ENCODE peak calls at places on chromosomes 3 and 15, in eight cellular contexts. O, C, Y, D, W, T, M and H are unnamed samples.

GRCh38 chr3:8589880-8590556 is 54.6 kb downstream of the SSUH2 start:
- DNase-seq in O (no peak), T (no peak), W (no peak), D (no peak), M (no peak), Y (no peak), C (no peak), H (no peak)

GRCh38 chr3:182895513-182896112 is 84.7 kb downstream of the DCUN1D1 start:
- DNase-seq in M (no peak), Y (peak), W (no peak), O (no peak), C (peak), D (no peak), T (no peak), H (no peak)

GRCh38 chr3:28347374-28348285 is 891 bp upstream of the ZCWPW2 start:
- DNase-seq in M (peak), W (no peak), T (no peak), C (peak), O (no peak), D (no peak), Y (no peak), H (no peak)

GRCh38 chr15:47744496-47744895 is 27.2 kb downstream of the SEMA6D start:
- DNase-seq in C (no peak), O (no peak), Y (no peak), M (no peak), D (no peak), T (no peak), W (no peak), H (no peak)

GRCh38 chr15:48052871-48053383 is 67.9 kb upstream of the SLC24A5 start:
- DNase-seq in O (no peak), M (no peak), W (no peak), D (no peak), T (no peak), Y (no peak), C (no peak), H (no peak)

GRCh38 chr15:70355275-70355795 is 257.6 kb upstream of the TLE3 start:
- DNase-seq in O (no peak), M (no peak), W (peak), Y (no peak), T (no peak), C (peak), D (no peak), H (no peak)

GRCh38 chr15:86830304-86830703 is 750.6 kb downstream of the AGBL1 start:
- DNase-seq in T (no peak), M (no peak), Y (no peak), W (no peak), C (no peak), O (no peak), D (no peak), H (no peak)

GRCh38 chr3:76324101-76324500 is 538.8 kb upstream of the ZNF717 start:
- DNase-seq in W (no peak), M (no peak), O (no peak), C (no peak), T (no peak), Y (no peak), D (no peak), H (no peak)

GRCh38 chr3:52524752-52525661 is 8.7 kb downstream of the NT5DC2 start:
- DNase-seq in O (peak), D (peak), T (no peak), M (no peak), W (peak), C (no peak), Y (no peak), H (peak)

GRCh38 chr3:192929755-192930491 is 12.3 kb upstream of the MB21D2 start:
- DNase-seq in M (no peak), O (no peak), Y (no peak), W (no peak), D (no peak), T (no peak), C (no peak), H (no peak)

GRCh38 chr3:183862610-183863009 is 22.1 kb downstream of the PARL start:
- DNase-seq in O (no peak), Y (no peak), M (no peak), C (no peak), T (no peak), W (no peak), D (no peak), H (no peak)

GRCh38 chr15:77541421-77542181 is 91.1 kb downstream of the LINGO1 start:
- DNase-seq in Y (no peak), O (no peak), C (no peak), M (peak), D (peak), T (peak), W (no peak), H (peak)

GRCh38 chr3:47984089-47984759 is 32.0 kb downstream of the MAP4 start:
- DNase-seq in O (no peak), C (no peak), D (no peak), Y (no peak), W (no peak), M (no peak), T (no peak), H (no peak)

GRCh38 chr3:140557476-140557875 is 120.4 kb upstream of the TRIM42 start:
- DNase-seq in C (no peak), M (no peak), D (no peak), W (no peak), Y (no peak), T (no peak), O (no peak), H (no peak)

GRCh38 chr3:114221165-114221880 is 16.1 kb downstream of the ZNF80 start:
- DNase-seq in Y (no peak), C (peak), W (no peak), T (no peak), O (no peak), M (no peak), D (no peak), H (no peak)

GRCh38 chr3:11727207-11727606 is 83.5 kb upstream of the VGLL4 start:
- DNase-seq in Y (no peak), C (no peak), T (no peak), M (no peak), W (no peak), O (no peak), D (no peak), H (no peak)

GRCh38 chr15:31304074-31304648 is 22.5 kb upstream of the KLF13 start:
- DNase-seq in Y (no peak), T (no peak), D (peak), W (no peak), M (no peak), O (peak), C (no peak), H (peak)
- H3K27ac ChIP-seq in Y (no peak), T (no peak), D (peak), W (no peak), M (no peak), O (no peak), C (no peak), H (no peak)

DNA sequence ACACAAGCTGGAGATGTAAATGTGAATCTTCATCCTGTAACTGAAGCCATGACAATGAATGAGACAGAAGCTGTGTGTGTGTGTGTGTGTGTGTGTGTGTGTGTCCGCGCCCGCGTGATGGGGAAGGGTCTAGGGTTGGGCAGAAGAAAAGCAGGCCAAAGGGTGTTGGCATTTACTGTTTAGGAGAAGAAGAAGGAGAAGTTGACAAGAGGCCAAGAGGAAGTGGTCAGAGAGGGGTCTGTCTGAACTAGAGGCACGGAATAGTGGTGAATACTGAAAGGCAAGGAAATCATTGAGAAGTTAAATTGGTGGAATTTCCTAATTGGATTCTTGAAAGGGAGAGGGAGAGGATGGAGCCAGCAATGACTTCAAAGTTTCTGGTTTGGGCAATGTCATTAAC is 5.6 kb upstream of the NCEH1 start:
- DNase-seq in C (no peak), W (no peak), D (no peak), O (no peak), Y (no peak), T (no peak), M (no peak), H (no peak)
- TF ChIP-seq POLR2AphosphoS5 in C (no peak), W (no peak), D (no peak), O (no peak), Y (no peak), T (no peak), M (no peak), H (no peak)

GRCh38 chr3:72593881-72594397 is 254.3 kb downstream of the SHQ1 start:
- DNase-seq in M (no peak), Y (no peak), O (no peak), D (no peak), T (no peak), W (no peak), C (peak), H (no peak)

GRCh38 chr3:72591522-72592421 is 256.5 kb downstream of the SHQ1 start:
- DNase-seq in T (no peak), C (peak), O (peak), D (no peak), Y (no peak), W (no peak), M (peak), H (peak)

GRCh38 chr3:72594615-72595215 is 253.5 kb downstream of the SHQ1 start:
- DNase-seq in M (no peak), C (no peak), T (no peak), Y (no peak), D (no peak), O (no peak), W (no peak), H (no peak)

GRCh38 chr3:72587282-72587681 is 261.0 kb downstream of the SHQ1 start:
- DNase-seq in T (no peak), C (no peak), M (peak), W (no peak), Y (no peak), D (no peak), O (no peak), H (no peak)

GRCh38 chr3:72590732-72591192 is 257.5 kb downstream of the SHQ1 start:
- DNase-seq in D (no peak), Y (peak), T (no peak), M (peak), C (no peak), W (no peak), O (no peak), H (no peak)
- H3K27ac ChIP-seq in D (no peak), Y (peak), T (no peak), M (peak), C (no peak), W (no peak), O (no peak), H (peak)

DNA sequence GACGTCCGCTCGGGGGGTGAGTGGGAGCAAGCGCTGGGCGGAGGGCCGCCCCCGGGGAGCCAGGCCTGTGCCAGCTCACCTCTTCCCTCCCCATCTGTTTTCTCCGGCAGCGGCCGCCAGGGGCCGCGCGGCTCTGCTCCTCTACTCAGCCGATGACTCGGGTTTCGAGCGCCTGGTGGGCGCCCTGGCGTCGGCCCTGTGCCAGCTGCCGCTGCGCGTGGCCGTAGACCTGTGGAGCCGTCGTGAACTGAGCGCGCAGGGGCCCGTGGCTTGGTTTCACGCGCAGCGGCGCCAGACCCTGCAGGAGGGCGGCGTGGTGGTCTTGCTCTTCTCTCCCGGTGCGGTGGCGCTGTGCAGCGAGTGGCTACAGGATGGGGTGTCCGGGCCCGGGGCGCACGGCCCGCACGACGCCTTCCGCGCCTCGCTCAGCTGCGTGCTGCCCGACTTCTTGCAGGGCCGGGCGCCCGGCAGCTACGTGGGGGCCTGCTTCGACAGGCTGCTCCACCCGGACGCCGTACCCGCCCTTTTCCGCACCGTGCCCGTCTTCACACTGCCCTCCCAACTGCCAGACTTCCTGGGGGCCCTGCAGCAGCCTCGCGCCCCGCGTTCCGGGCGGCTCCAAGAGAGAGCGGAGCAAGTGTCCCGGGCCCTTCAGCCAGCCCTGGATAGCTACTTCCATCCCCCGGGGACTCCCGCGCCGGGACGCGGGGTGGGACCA is 632 bp upstream of the CRELD1 start:
- DNase-seq in Y (peak), M (peak), C (peak), D (peak), O (peak), W (peak), T (peak), H (peak)
- TF ChIP-seq POLR2AphosphoS5 in Y (no peak), M (no peak), C (peak), D (peak), O (no peak), W (no peak), T (peak), H (no peak)

DNA sequence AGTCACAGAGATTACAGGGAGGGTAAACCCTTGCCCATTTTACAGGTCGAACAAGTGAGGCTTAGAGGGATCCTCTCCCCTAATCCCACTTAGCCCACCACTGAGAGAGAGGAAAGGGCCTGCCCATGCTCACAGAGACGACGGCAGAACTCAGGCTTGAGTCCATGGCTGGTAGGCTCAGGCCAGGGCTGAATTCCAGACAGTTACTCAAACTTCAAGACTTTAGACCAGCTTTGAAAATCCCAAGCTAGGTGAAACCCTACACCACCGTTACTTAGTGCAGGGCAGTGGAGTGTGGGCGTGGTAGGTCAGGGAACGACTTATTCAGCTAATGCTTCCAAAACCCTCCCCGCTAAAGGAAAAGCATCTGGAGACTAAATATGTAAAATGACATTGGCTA is 16.4 kb downstream of the GRIP2 start:
- DNase-seq in D (no peak), T (no peak), C (no peak), M (no peak), Y (no peak), O (peak), W (no peak), H (peak)
- H3K27ac ChIP-seq in D (no peak), T (no peak), C (no peak), M (no peak), Y (no peak), O (no peak), W (no peak), H (no peak)